ENCODE peak calls at places on chromosomes 5 and 9, in eight cellular contexts. I is nucleus accumbens; V is Calu3; B is NCI-H460; J is progenitor cell of endocrine pancreas; G is activated CD8-positive, alpha-beta memory T cell treated with anti-CD3 and anti-CD28 coated beads for 24 hours; K is GM04504; C is mesenteric fat pad. A is an unnamed sample.

GRCh38 chr9:127828262-127829031 is 25.8 kb downstream of the FPGS start:
- DNase-seq in I (no peak), V (peak; percentile 67), B (no peak), J (peak; percentile 63), G (no peak), K (no peak), C (peak; percentile 95), A (peak; percentile 30)

GRCh38 chr5:169070413-169070812 is 230.5 kb downstream of the SLIT3 start:
- DNase-seq in I (no peak), V (no peak), B (no peak), J (no peak), G (no peak), K (no peak), C (no peak), A (no peak)

GRCh38 chr9:70472268-70473249 is 58.1 kb upstream of the KLF9 start:
- DNase-seq in I (no peak), V (no peak), B (no peak), J (no peak), G (no peak), K (no peak), C (no peak), A (no peak)

GRCh38 chr9:130535818-130536521 is 43.4 kb upstream of the FUBP3 start:
- DNase-seq in I (no peak), V (no peak), B (no peak), J (no peak), G (no peak), K (peak; percentile 25), C (no peak), A (no peak)

GRCh38 chr5:54944364-54944763 is 41.0 kb downstream of the ESM1 start:
- DNase-seq in I (no peak), V (peak; percentile 21), B (peak; percentile 36), J (no peak), G (peak; percentile 62), K (peak; percentile 27), C (no peak), A (no peak)

GRCh38 chr5:147487031-147487750 is 22.7 kb downstream of the DPYSL3 start:
- DNase-seq in I (no peak), V (no peak), B (no peak), J (no peak), G (no peak), K (no peak), C (no peak), A (no peak)

GRCh38 chr9:110468950-110469349 is 110.6 kb downstream of the SVEP1 start:
- DNase-seq in I (no peak), V (no peak), B (no peak), J (no peak), G (no peak), K (no peak), C (no peak), A (no peak)

GRCh38 chr5:106873558-106873957 is 797.2 kb downstream of the EFNA5 start:
- DNase-seq in I (no peak), V (peak; percentile 97), B (no peak), J (no peak), G (no peak), K (no peak), C (no peak), A (no peak)

GRCh38 chr5:131324311-131324710 is 60.5 kb downstream of the CDC42SE2 start:
- DNase-seq in I (no peak), V (no peak), B (no peak), J (no peak), G (no peak), K (no peak), C (no peak), A (peak; percentile 36)

GRCh38 chr9:24931894-24932293 is 386.2 kb upstream of the IZUMO3 start:
- DNase-seq in I (no peak), V (no peak), B (no peak), J (no peak), G (no peak), K (no peak), C (no peak), A (no peak)

GRCh38 chr9:68791169-68791568 is 86.1 kb downstream of the PIP5K1B start:
- DNase-seq in I (no peak), V (no peak), B (no peak), J (no peak), G (no peak), K (no peak), C (no peak), A (no peak)

GRCh38 chr9:75359638-75360037 is 271.3 kb downstream of the OSTF1 start:
- DNase-seq in I (no peak), V (no peak), B (no peak), J (no peak), G (no peak), K (no peak), C (no peak), A (no peak)

GRCh38 chr9:72428329-72428728 is 63.3 kb upstream of the ZFAND5 start:
- DNase-seq in I (no peak), V (no peak), B (no peak), J (no peak), G (no peak), K (peak; percentile 60), C (no peak), A (no peak)

GRCh38 chr5:97606531-97606930 is 423.5 kb upstream of the RIOK2 start:
- DNase-seq in I (no peak), V (no peak), B (no peak), J (no peak), G (no peak), K (no peak), C (no peak), A (no peak)

GRCh38 chr9:136327313-136327971 is at the start of gene GPSM1:
- DNase-seq in I (no peak), V (no peak), B (no peak), J (peak; percentile 36), G (peak; percentile 70), K (no peak), C (no peak), A (peak; percentile 22)

GRCh38 chr5:7991125-7991821 is 122.3 kb downstream of the MTRR start:
- DNase-seq in I (no peak), V (no peak), B (peak; percentile 1), J (no peak), G (no peak), K (no peak), C (no peak), A (no peak)

GRCh38 chr9:123329329-123329955 is 26.6 kb upstream of the CRB2 start:
- DNase-seq in I (no peak), V (peak; percentile 65), B (no peak), J (no peak), G (no peak), K (no peak), C (no peak), A (no peak)

GRCh38 chr5:73540192-73540591 is 25.2 kb downstream of the ANKRA2 start:
- DNase-seq in I (no peak), V (peak; percentile 35), B (no peak), J (no peak), G (no peak), K (peak; percentile 29), C (no peak), A (no peak)

GRCh38 chr5:111772456-111772855 is 15.5 kb upstream of the NREP start:
- DNase-seq in I (no peak), V (peak; percentile 46), B (no peak), J (no peak), G (no peak), K (no peak), C (no peak), A (no peak)

GRCh38 chr9:127170049-127170448 is 47.6 kb upstream of the ANGPTL2 start:
- DNase-seq in I (no peak), V (no peak), B (no peak), J (no peak), G (no peak), K (no peak), C (peak; percentile 41), A (no peak)

GRCh38 chr5:91222482-91222881 is 160.6 kb downstream of the ARRDC3 start:
- DNase-seq in I (no peak), V (no peak), B (no peak), J (no peak), G (no peak), K (no peak), C (no peak), A (no peak)

GRCh38 chr9:87062706-87063105 is 115.4 kb upstream of the GAS1 start:
- DNase-seq in I (no peak), V (no peak), B (no peak), J (no peak), G (no peak), K (no peak), C (no peak), A (no peak)

GRCh38 chr5:151079838-151080619 is 805 bp downstream of the TNIP1 start:
- DNase-seq in I (no peak), V (peak; percentile 49), B (peak; percentile 41), J (no peak), G (no peak), K (no peak), C (no peak), A (no peak)

GRCh38 chr9:69297300-69297980 is 27.6 kb upstream of the ENTREP1 start:
- DNase-seq in I (no peak), V (no peak), B (no peak), J (no peak), G (no peak), K (no peak), C (no peak), A (no peak)

GRCh38 chr5:59789197-59789596 is 104.3 kb downstream of the PDE4D start:
- DNase-seq in I (no peak), V (no peak), B (no peak), J (no peak), G (no peak), K (peak; percentile 44), C (no peak), A (no peak)

GRCh38 chr5:89769975-89770374 is 639.6 kb downstream of the CETN3 start:
- DNase-seq in I (no peak), V (no peak), B (no peak), J (no peak), G (no peak), K (no peak), C (no peak), A (no peak)

A was measured in amygdala.